ENCODE peak calls at places on chromosomes 12 and 14, in four cellular contexts. J, E, L and T are unnamed samples.

GRCh38 chr14:25049559-25050493 is at the start of gene STXBP6:
- DNase-seq in E (peak; percentile 65), L (peak; percentile 90), J (peak; percentile 80), T (peak; percentile 80)

GRCh38 chr14:33693237-33693636 is 257.6 kb downstream of the EGLN3 start:
- DNase-seq in E (no peak), L (no peak), J (no peak), T (no peak)

GRCh38 chr14:89793367-89793716 is 161.2 kb downstream of the EFCAB11 start:
- DNase-seq in E (no peak), J (no peak), L (no peak), T (no peak)

GRCh38 chr12:77407951-77408350 is 342.6 kb upstream of the E2F7 start:
- DNase-seq in E (no peak), L (no peak), J (no peak), T (no peak)

GRCh38 chr12:88494520-88494919 is 85.8 kb downstream of the KITLG start:
- DNase-seq in L (no peak), E (no peak), J (no peak), T (no peak)

GRCh38 chr14:56216631-56217379 is 98.6 kb downstream of the PELI2 start:
- DNase-seq in L (peak; percentile 68), J (no peak), E (peak; percentile 28), T (peak; percentile 76)

GRCh38 chr14:98138666-98139065 is 1133.3 kb downstream of the BCL11B start:
- DNase-seq in L (peak; percentile 32), J (no peak), E (no peak), T (peak; percentile 59)

GRCh38 chr12:108846320-108846719 is 11.1 kb downstream of the SSH1 start:
- DNase-seq in E (no peak), J (no peak), L (no peak), T (no peak)

GRCh38 chr14:79091381-79091963 is 921.3 kb downstream of the NRXN3 start:
- DNase-seq in E (no peak), J (no peak), L (peak; percentile 51), T (no peak)

GRCh38 chr14:59997496-59997895 is 77.6 kb downstream of the LRRC9 start:
- DNase-seq in L (no peak), E (no peak), J (no peak), T (no peak)

GRCh38 chr14:100339757-100340453 is 16.8 kb downstream of the SLC25A47 start:
- DNase-seq in E (no peak), L (no peak), J (no peak), T (peak; percentile 9)

GRCh38 chr14:87097021-87097420 is 896.0 kb downstream of the GALC start:
- DNase-seq in L (no peak), E (peak; percentile 80), J (no peak), T (no peak)

GRCh38 chr12:120964298-120964697 is 14.0 kb upstream of the HNF1A start:
- DNase-seq in J (no peak), E (no peak), L (no peak), T (no peak)

GRCh38 chr12:2648406-2648805 is 146.4 kb upstream of the FKBP4 start:
- DNase-seq in J (no peak), L (no peak), E (no peak), T (no peak)

GRCh38 chr14:105061428-105062047 is 3.7 kb downstream of the GPR132 start:
- DNase-seq in L (peak; percentile 26), J (peak; percentile 64), E (no peak), T (no peak)

GRCh38 chr14:29310757-29311156 is 544.2 kb downstream of the FOXG1 start:
- DNase-seq in E (peak; percentile 78), L (no peak), J (no peak), T (no peak)

GRCh38 chr12:130704606-130705005 is 11.5 kb downstream of the RIMBP2 start:
- DNase-seq in J (no peak), E (no peak), L (no peak), T (peak; percentile 7)

GRCh38 chr14:21258889-21259787 is 10.1 kb downstream of the HNRNPC start:
- DNase-seq in L (no peak), J (no peak), E (no peak), T (no peak)

GRCh38 chr14:21258194-21258888 is 10.9 kb downstream of the HNRNPC start:
- DNase-seq in L (no peak), J (no peak), E (no peak), T (no peak)

GRCh38 chr14:21257395-21258193 is 11.6 kb downstream of the HNRNPC start:
- DNase-seq in L (no peak), J (no peak), E (no peak), T (no peak)

GRCh38 chr14:21255385-21256101 is 13.7 kb downstream of the HNRNPC start:
- DNase-seq in E (peak; percentile 37), J (no peak), L (no peak), T (no peak)

GRCh38 chr14:21256539-21257394 is 12.5 kb downstream of the HNRNPC start:
- DNase-seq in E (no peak), J (no peak), L (no peak), T (no peak)
- H3K27ac ChIP-seq in E (no peak overlapping the region), J (no peak overlapping the region), L (no peak overlapping the region), T (no peak overlapping the region)

DNA sequence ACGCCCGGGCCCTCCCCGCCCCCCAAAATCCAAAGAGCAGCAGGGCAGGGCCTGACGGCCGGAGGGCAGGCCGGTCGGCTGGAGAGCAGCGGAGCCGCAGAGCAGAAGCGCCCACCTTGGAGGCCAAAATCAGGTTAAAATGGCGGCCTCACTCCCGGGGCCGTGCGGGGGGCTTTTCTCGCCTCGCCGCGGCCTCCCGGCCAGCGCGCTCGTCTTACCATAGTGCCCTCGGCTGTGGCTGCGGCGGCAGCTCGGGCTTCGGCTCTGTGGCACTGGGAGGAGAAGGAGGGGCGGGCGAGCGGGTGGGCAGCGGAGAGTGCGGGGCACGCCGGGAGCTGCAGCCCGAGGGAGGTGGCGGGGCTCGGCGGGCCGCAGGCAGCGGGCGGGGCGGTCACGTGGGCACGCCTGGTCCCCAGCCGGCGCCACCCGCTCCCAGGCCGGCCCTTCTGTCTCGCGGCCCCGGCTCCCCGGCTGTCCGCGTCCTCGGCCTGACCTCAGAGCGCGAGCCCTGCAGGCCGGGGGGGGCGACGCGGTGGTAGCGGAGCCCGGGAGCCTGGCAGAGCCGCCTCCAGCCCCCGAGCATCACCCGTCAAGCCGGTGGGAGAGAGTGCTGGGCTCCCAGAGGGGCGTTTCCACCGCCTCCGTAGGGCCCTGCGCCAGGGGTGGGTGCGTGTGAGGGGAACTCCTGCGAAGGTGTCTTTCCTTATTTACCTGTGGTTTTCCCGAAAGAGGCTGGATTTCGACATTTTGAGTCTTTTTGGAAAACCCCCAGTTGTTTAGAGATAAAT is at the start of gene CFL2:
- DNase-seq in E (peak; percentile 52), J (peak; percentile 86), L (peak; percentile 89), T (peak; percentile 90)
- TF ChIP-seq POLR2A in E (peak; percentile 68), J (peak; percentile 45), L (peak; percentile 84), T (peak; percentile 5)

GRCh38 chr12:104653730-104654328 is 197.1 kb downstream of the CHST11 start:
- DNase-seq in L (no peak), J (no peak), E (no peak), T (no peak)
- TF ChIP-seq CTCF in L (no peak), J (no peak), E (peak; percentile 22), T (peak; percentile 35)

GRCh38 chr12:124514996-124515932 is 52.1 kb downstream of the NCOR2 start:
- DNase-seq in J (no peak), E (no peak), L (no peak), T (no peak)

GRCh38 chr12:124514145-124514995 is 53.0 kb downstream of the NCOR2 start:
- DNase-seq in J (no peak), L (no peak), E (no peak), T (no peak)

GRCh38 chr12:124517260-124518050 is 50.0 kb downstream of the NCOR2 start:
- DNase-seq in J (peak; percentile 90), E (peak; percentile 38), L (peak; percentile 93), T (peak; percentile 79)

GRCh38 chr12:124516850-124517249 is 50.6 kb downstream of the NCOR2 start:
- DNase-seq in L (no peak), J (no peak), E (no peak), T (no peak)

GRCh38 chr12:124515981-124516380 is 51.4 kb downstream of the NCOR2 start:
- DNase-seq in L (peak; percentile 51), J (no peak), E (no peak), T (peak; percentile 54)
- H3K27ac ChIP-seq in L (no peak overlapping the region), J (peak overlapping the region; percentile 95), E (no peak overlapping the region), T (peak overlapping the region; percentile 93)

DNA sequence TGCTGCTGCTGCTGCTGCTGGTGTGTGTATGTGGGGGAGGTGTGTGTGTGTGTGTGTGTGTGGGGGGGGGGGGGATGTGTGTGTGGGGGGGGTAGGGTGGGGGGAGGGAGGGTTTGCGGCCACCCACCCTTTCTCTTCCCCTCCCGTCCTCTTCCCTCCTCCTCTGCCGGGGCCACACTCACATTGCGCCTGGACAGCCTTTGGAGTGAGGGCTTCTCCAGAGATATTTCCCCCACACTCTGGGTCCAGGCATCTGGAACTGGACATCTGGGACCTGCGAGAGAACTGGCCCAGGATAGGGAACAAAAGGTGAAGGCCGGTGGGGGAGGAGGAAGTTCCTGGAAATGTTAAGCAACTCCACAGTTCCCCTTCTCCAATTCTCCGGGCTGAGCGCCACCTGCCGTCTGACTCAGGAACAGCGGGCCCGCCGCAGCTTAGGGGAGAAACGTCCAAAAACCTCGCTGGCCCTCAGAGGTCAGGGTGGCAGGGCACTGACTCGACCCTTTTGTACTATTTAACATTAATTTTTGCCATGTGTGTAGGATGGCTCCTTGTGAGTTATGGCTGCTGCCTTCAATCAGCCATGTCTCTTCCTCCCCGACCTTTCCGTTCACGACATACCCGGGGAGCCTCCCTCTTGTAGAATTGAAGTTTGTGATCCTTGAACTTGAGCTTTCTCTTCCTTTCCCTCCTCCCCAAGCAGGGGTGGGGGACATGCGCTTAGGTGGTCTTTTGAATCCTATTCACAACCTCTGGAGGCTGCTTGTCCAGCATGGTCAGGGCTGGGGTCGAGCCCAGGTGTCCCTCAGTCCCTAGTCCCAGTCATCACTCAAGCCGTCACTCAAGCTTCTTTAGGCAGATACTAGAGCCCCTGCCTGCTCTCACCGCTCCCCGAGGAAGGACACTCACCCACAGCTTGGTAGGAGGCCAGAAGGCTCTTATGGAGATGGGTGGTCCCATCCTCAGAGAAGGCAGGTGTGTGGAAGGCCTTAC is at the start of gene C1RL:
- DNase-seq in J (peak; percentile 96), E (peak; percentile 77), L (peak; percentile 94), T (peak; percentile 93)
- TF ChIP-seq POLR2A in J (no peak), E (no peak), L (peak; percentile 64), T (no peak)

GRCh38 chr12:48063530-48063929 is 42.3 kb downstream of the SENP1 start:
- DNase-seq in E (no peak), J (no peak), L (no peak), T (no peak)

GRCh38 chr12:48058771-48059170 is 47.1 kb downstream of the SENP1 start:
- DNase-seq in J (no peak), L (no peak), E (no peak), T (no peak)

GRCh38 chr12:48067250-48067938 is 38.5 kb downstream of the SENP1 start:
- DNase-seq in J (no peak), L (no peak), E (no peak), T (no peak)

GRCh38 chr12:48060474-48060873 is 45.4 kb downstream of the SENP1 start:
- DNase-seq in J (no peak), E (no peak), L (no peak), T (no peak)

DNA sequence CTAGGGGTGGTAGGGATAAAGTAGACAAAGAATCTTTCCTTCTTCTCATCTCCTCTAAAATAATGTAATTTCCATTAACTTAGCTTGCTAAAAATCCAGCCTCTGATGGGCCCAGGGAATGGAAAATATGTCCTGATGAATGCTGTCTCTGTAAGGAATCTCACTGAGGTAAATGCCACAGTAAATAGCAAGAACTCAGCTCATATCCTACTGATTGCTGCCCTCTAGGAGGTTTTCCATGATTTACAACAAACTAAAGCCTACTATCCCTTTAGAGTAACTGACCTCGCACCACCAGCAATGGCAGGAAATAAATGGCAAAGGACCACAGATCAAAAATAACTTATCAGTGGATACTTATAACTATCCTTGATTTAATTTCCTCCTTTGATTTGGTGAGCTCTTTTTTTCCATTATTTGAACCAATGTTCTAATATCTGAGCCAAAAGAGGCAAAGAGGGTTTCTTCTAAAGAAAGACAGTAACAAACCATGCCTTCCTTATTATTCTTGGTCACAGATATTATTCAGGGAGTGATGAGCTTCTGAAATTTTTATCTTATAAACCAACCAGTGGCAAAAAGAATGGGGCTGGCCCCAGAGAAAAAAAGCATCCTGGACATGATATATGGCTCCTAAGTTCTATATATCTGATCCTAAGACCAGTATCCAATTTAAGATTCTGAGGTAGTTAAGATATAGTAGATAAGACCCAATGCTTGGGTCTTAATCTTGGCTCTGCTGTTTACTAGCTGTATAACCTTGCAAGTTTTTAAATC is 43.7 kb downstream of the SENP1 start:
- DNase-seq in L (no peak), E (no peak), J (no peak), T (no peak)
- TF ChIP-seq CTCF in L (no peak), E (no peak), J (no peak), T (no peak)